ENCODE peak calls at places on chromosome 13, in seven cellular contexts. C, Y, J, Z, A, L and O are unnamed samples.

GRCh38 chr13:38321654-38322053 is 28.0 kb upstream of the UFM1 start:
- DNase-seq in C (no peak), Y (no peak), J (no peak), Z (no peak), A (no peak), L (no peak), O (no peak)

GRCh38 chr13:90084684-90085290 is 1262.7 kb upstream of the MIR17HG start:
- DNase-seq in C (no peak), Y (no peak), J (no peak), Z (no peak), A (peak), L (no peak), O (no peak)

GRCh38 chr13:95713651-95714050 is 36.7 kb downstream of the DNAJC3 start:
- DNase-seq in C (no peak), Y (no peak), J (no peak), Z (no peak), A (no peak), L (no peak), O (no peak)

GRCh38 chr13:106145070-106145469 is 390.4 kb downstream of the EFNB2 start:
- DNase-seq in C (no peak), Y (no peak), J (no peak), Z (no peak), A (no peak), L (no peak), O (no peak)

GRCh38 chr13:51823351-51823750 is 19.4 kb upstream of the DHRS12 start:
- DNase-seq in C (no peak), Y (no peak), J (no peak), Z (no peak), A (peak), L (no peak), O (no peak)

GRCh38 chr13:49610176-49610575 is 18.1 kb upstream of the ARL11 start:
- DNase-seq in C (no peak), Y (no peak), J (no peak), Z (no peak), A (no peak), L (no peak), O (no peak)

GRCh38 chr13:32911506-32911905 is 104.7 kb upstream of the KL start:
- DNase-seq in C (no peak), Y (no peak), J (no peak), Z (no peak), A (no peak), L (no peak), O (no peak)

GRCh38 chr13:43266953-43267615 is 243.7 kb downstream of the DNAJC15 start:
- DNase-seq in C (no peak), Y (no peak), J (no peak), Z (no peak), A (no peak), L (no peak), O (no peak)

GRCh38 chr13:42525035-42525504 is 48.9 kb upstream of the TNFSF11 start:
- DNase-seq in C (no peak), Y (no peak), J (no peak), Z (no peak), A (peak), L (no peak), O (no peak)

GRCh38 chr13:112697756-112698655 is 8.2 kb downstream of the ATP11A start:
- DNase-seq in C (no peak), Y (peak), J (no peak), Z (peak), A (no peak), L (no peak), O (no peak)

GRCh38 chr13:20669162-20669561 is 34.3 kb upstream of the IL17D start:
- DNase-seq in C (no peak), Y (no peak), J (no peak), Z (no peak), A (no peak), L (no peak), O (no peak)

GRCh38 chr13:96020155-96020575 is 33.0 kb downstream of the UGGT2 start:
- DNase-seq in C (no peak), Y (no peak), J (peak), Z (no peak), A (peak), L (no peak), O (peak)

GRCh38 chr13:114339779-114340534 is 25.7 kb downstream of the CHAMP1 start:
- DNase-seq in C (no peak), Y (no peak), J (no peak), Z (no peak), A (no peak), L (no peak), O (no peak)

GRCh38 chr13:48220592-48221300 is 12.3 kb upstream of the ITM2B start:
- DNase-seq in C (no peak), Y (no peak), J (no peak), Z (no peak), A (no peak), L (no peak), O (no peak)

GRCh38 chr13:48222358-48223015 is 10.5 kb upstream of the ITM2B start:
- DNase-seq in C (no peak), Y (peak), J (no peak), Z (no peak), A (no peak), L (peak), O (peak)

GRCh38 chr13:48221301-48222190 is 11.5 kb upstream of the ITM2B start:
- DNase-seq in C (no peak), Y (peak), J (no peak), Z (no peak), A (no peak), L (no peak), O (no peak)

DNA sequence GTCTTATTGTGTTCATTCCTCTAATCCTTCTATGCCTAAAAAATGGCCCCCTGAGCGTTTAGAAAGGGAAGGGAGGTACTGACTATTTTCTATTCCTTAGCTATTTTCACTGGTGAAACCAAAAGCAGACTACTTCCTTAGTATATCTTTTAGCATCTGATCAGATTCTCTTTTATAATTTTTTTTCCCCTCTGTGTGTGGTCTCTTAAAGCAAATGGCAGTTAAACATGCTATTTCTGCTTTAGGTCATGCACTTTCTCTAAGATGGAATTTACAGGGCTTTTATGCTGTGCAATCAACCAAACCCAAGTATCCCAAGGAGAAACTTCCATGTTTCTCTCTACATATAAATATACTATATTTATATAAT is 10.0 kb upstream of the ITM2B start:
- DNase-seq in C (no peak), Y (no peak), J (no peak), Z (no peak), A (no peak), L (no peak), O (no peak)
- H3K4me3 ChIP-seq in C (peak), Y (peak), J (peak), Z (no peak), A (no peak), L (peak), O (no peak)

DNA sequence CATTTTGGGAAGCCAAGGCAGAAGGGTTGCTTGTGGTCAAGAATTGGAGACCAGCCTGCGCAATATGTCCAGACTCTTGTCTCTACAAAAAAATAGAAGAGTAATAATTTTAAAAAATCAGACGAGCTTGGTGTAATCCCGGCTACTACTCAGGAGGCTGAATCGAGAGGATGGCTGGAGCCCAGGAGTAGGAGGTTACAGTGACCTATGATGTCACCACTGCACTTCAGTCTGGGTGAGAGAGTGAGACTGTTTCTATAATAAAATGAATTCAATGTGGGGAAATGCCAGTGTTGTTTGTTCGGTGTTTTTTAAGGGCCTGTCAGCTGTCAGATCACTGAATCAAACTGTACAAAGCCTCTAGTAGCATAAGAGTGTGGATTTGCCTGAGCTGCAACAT is 1.2 kb upstream of the FBXL3 start:
- DNase-seq in C (no peak), Y (peak), J (no peak), Z (no peak), A (no peak), L (no peak), O (no peak)
- H3K4me3 ChIP-seq in C (no peak), Y (peak), J (no peak), Z (no peak), A (peak), L (no peak), O (peak)

GRCh38 chr13:61414136-61414535 is 1.5 kb downstream of the PCDH20 start:
- DNase-seq in C (no peak), Y (no peak), J (no peak), Z (no peak), A (no peak), L (no peak), O (no peak)
- H3K4me3 ChIP-seq in C (peak), Y (peak), J (peak), Z (no peak), A (peak), L (peak), O (peak)

DNA sequence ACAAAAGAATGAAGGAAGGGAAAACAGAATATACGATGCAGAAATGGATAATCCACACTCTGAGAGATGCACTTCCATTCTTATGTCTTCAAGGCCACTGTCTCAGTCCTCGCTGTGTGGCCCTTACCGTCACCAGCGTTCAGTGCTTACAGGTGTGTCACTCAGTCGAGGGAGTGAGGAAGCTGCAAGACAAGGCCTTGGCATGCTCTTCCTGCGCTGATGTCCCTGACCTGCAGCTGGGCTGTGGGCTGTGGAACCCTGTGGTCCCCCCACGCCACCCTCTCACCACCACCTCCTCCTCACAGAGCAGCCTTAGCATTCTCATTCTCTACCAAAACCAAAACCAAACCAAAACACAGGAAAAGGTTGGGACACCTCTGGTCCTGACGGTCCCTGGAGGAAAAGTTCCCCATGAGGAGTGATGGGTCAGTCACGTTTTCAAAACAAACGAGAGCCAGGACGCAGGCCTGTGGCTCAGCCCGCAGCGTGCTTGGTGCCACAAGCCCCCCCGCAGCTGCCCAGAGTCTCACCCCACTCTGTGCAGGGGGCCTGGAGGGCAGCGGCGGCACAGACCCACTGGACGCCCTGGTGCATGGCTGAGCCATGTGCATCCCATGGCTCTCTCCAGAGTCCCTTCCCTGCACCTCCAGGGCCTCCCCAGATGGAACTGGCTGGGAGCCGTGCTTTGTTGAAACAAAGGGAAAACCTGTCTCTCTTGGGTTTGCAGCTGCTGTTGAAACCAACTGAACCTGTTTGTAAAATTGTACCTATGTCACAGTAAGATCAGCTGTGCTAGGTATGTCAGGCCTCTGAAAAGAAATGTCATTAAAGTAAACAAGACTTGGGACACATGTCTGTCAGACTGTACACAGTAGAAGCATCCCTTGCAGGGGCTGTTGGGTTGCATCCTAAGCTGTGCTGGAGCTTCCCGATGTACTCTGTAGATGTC is 48.3 kb upstream of the GPR183 start:
- DNase-seq in C (no peak), Y (no peak), J (no peak), Z (no peak), A (no peak), L (no peak), O (no peak)
- H3K4me3 ChIP-seq in C (no peak), Y (no peak), J (no peak), Z (no peak), A (peak), L (peak), O (no peak)

GRCh38 chr13:53028063-53028462 is 550 bp upstream of the OLFM4 start:
- DNase-seq in C (no peak), Y (no peak), J (no peak), Z (no peak), A (no peak), L (no peak), O (no peak)
- H3K4me3 ChIP-seq in C (no peak), Y (no peak), J (no peak), Z (no peak), A (no peak), L (no peak), O (no peak)